ENCODE peak calls at places on chromosomes 7 and 10, in four cellular contexts. E is neural progenitor cell, Q is fibroblast of lung, Y is cardiac muscle cell. A is an unnamed sample. For H3K4me1, the result is how much of the 10 kb centered on the place peaks cover.

GRCh38 chr10:6146921-6147320 is 55.8 kb upstream of the PFKFB3 start:
- DNase-seq in E (no peak), Q (no peak), Y (no peak), A (no peak)

GRCh38 chr10:129968937-129969527 is 5.0 kb upstream of the EBF3 start:
- DNase-seq in E (peak), Q (no peak), Y (peak), A (no peak)

GRCh38 chr7:131537581-131537980 is 18.8 kb downstream of the PODXL start:
- DNase-seq in E (no peak), Q (no peak), Y (no peak), A (no peak)

GRCh38 chr7:37230221-37230620 is 218.4 kb downstream of the ELMO1 start:
- DNase-seq in E (no peak), Q (no peak), Y (no peak), A (no peak)

GRCh38 chr7:132590162-132590561 is 13.9 kb upstream of the PLXNA4 start:
- DNase-seq in E (peak), Q (no peak), Y (no peak), A (no peak)

GRCh38 chr7:13050703-13051102 is 363.3 kb downstream of the ARL4A start:
- DNase-seq in E (no peak), Q (peak), Y (no peak), A (no peak)

GRCh38 chr10:93465806-93466675 is 16.1 kb downstream of the MYOF start:
- DNase-seq in E (no peak), Q (peak), Y (no peak), A (peak)

GRCh38 chr7:105662998-105663397 is 81.7 kb upstream of the EFCAB10 start:
- DNase-seq in E (no peak), Q (no peak), Y (no peak), A (no peak)

GRCh38 chr7:112982441-112983063 is 104.1 kb downstream of the GPR85 start:
- DNase-seq in E (no peak), Q (no peak), Y (no peak), A (no peak)

GRCh38 chr7:16416289-16417282 is 4.8 kb downstream of the CRPPA start:
- DNase-seq in E (no peak), Q (peak), Y (no peak), A (no peak)

GRCh38 chr10:93746844-93747284 is 10.9 kb upstream of the LGI1 start:
- DNase-seq in E (peak), Q (peak), Y (no peak), A (no peak)

GRCh38 chr10:19570143-19570542 is 246.1 kb upstream of the PLXDC2 start:
- DNase-seq in E (no peak), Q (peak), Y (no peak), A (no peak)

GRCh38 chr10:75071164-75071489 is 40.3 kb upstream of the SAMD8 start:
- DNase-seq in E (no peak), Q (peak), Y (peak), A (no peak)

GRCh38 chr7:31875424-31875823 is 188.4 kb downstream of the PPP1R17 start:
- DNase-seq in E (no peak), Q (no peak), Y (no peak), A (no peak)

GRCh38 chr7:42189535-42189934 is 47.5 kb downstream of the GLI3 start:
- DNase-seq in E (no peak), Q (peak), Y (no peak), A (no peak)

GRCh38 chr10:5466451-5466996 is 32.8 kb downstream of the CALML5 start:
- DNase-seq in E (peak), Q (peak), Y (peak), A (peak)

GRCh38 chr7:117666019-117666418 is 186.2 kb downstream of the CFTR start:
- DNase-seq in E (no peak), Q (peak), Y (no peak), A (no peak)

GRCh38 chr7:115679976-115680375 is 350.6 kb downstream of the TFEC start:
- DNase-seq in E (peak), Q (peak), Y (peak), A (no peak)

GRCh38 chr10:20492447-20492846 is 404.7 kb downstream of the NEBL start:
- DNase-seq in E (peak), Q (peak), Y (peak), A (no peak)

GRCh38 chr10:29839826-29840515 is 205.2 kb upstream of the SVIL start:
- DNase-seq in E (no peak), Q (no peak), Y (no peak), A (no peak)

GRCh38 chr7:132402751-132403245 is 173.5 kb downstream of the PLXNA4 start:
- DNase-seq in E (no peak), Q (no peak), Y (no peak), A (no peak)

GRCh38 chr7:108190891-108191290 is 60.7 kb upstream of the LAMB4 start:
- DNase-seq in E (no peak), Q (peak), Y (no peak), A (no peak)

GRCh38 chr10:130500251-130501000 is 364.2 kb downstream of the GLRX3 start:
- DNase-seq in E (no peak), Q (no peak), Y (no peak), A (no peak)

GRCh38 chr10:79403441-79404230 is 41.8 kb downstream of the ZCCHC24 start:
- DNase-seq in E (peak), Q (no peak), Y (no peak), A (peak)

GRCh38 chr10:79404231-79404609 is 41.2 kb downstream of the ZCCHC24 start:
- DNase-seq in E (peak), Q (peak), Y (peak), A (peak)

GRCh38 chr10:79401015-79401921 is 44.2 kb downstream of the ZCCHC24 start:
- DNase-seq in E (no peak), Q (peak), Y (no peak), A (no peak)

GRCh38 chr10:79402625-79402946 is 42.8 kb downstream of the ZCCHC24 start:
- DNase-seq in E (no peak), Q (no peak), Y (no peak), A (no peak)

GRCh38 chr10:79402951-79403350 is 42.5 kb downstream of the ZCCHC24 start:
- DNase-seq in E (no peak), Q (no peak), Y (no peak), A (no peak)
- H3K4me1 ChIP-seq in E (under half), Q (half or more), Y (half or more), A (under half)

GRCh38 chr10:86711957-86712708 is 43.8 kb downstream of the LDB3 start:
- DNase-seq in E (peak), Q (peak), Y (no peak), A (no peak)

GRCh38 chr10:86709786-86710185 is 41.5 kb downstream of the LDB3 start:
- DNase-seq in E (no peak), Q (no peak), Y (no peak), A (no peak)

GRCh38 chr10:86708783-86709778 is 40.8 kb downstream of the LDB3 start:
- DNase-seq in E (no peak), Q (no peak), Y (no peak), A (no peak)

GRCh38 chr10:86711237-86711956 is 43.1 kb downstream of the LDB3 start:
- DNase-seq in E (peak), Q (peak), Y (peak), A (peak)

DNA sequence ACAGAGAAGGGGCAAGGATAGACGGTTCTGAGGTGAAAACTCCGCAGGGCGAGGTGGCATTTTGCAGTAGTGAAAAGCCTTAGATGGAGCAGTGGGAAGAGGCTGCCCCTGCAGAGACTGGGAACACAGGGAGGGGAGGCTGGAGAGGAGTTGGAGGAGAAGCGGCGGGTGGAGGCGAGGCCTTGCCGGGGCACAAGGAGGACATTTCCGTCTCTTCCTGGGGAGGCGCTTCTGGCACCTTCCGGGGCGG is 42.6 kb downstream of the LDB3 start:
- DNase-seq in E (no peak), Q (no peak), Y (no peak), A (no peak)
- TF ChIP-seq CTCF in E (no peak), Q (no peak), Y (no peak), A (no peak)

GRCh38 chr7:103073989-103074518 is 542 bp downstream of the FBXL13 start:
- DNase-seq in E (peak), Q (no peak), Y (no peak), A (no peak)
- H3K4me3 ChIP-seq in E (peak), Q (peak), Y (peak), A (peak)

GRCh38 chr10:79084012-79084971 is 15.5 kb downstream of the ZMIZ1 start:
- DNase-seq in E (no peak), Q (peak), Y (no peak), A (peak)
- H3K4me1 ChIP-seq in E (under half), Q (half or more), Y (half or more), A (under half)

DNA sequence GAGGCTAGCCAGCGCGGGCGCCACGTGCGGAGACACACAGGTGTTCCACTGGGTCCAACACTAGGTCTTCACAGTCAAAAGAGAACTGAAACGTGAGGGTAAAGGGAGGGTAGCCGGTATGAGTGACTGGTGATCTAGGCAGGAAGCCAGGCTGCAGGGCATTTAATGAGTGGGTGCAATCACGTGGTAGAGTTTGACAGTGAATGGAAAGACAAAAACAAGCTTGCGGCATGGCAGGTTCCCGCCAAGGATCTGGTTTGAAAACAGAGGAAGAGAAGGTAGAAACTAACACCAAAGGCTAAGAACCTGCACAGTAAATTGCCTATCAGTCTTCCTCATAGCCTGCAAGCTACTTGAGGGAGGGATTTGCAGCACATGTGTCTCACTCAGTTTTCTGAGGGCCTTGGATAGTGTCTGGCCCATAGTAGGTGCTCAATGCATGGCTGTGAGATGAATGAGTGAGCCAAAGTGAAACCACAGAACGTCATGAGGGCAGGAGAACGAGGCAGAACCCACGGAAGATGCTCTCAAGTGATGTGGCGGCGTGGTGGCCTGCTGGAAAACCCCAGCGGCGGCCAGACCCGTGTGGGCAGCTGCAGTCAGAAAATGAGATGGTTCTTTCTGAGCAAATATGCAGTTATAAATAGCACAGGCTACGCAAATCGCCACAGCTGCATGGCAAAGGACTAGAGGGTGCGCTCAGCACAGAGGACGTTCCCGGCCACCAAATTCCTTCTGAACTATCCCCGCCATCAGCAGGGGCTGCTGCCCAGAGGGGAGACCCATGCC is 183.6 kb upstream of the NFE2L3 start:
- DNase-seq in E (no peak), Q (no peak), Y (no peak), A (peak)
- TF ChIP-seq CTCF in E (no peak), Q (no peak), Y (no peak), A (no peak)

DNA sequence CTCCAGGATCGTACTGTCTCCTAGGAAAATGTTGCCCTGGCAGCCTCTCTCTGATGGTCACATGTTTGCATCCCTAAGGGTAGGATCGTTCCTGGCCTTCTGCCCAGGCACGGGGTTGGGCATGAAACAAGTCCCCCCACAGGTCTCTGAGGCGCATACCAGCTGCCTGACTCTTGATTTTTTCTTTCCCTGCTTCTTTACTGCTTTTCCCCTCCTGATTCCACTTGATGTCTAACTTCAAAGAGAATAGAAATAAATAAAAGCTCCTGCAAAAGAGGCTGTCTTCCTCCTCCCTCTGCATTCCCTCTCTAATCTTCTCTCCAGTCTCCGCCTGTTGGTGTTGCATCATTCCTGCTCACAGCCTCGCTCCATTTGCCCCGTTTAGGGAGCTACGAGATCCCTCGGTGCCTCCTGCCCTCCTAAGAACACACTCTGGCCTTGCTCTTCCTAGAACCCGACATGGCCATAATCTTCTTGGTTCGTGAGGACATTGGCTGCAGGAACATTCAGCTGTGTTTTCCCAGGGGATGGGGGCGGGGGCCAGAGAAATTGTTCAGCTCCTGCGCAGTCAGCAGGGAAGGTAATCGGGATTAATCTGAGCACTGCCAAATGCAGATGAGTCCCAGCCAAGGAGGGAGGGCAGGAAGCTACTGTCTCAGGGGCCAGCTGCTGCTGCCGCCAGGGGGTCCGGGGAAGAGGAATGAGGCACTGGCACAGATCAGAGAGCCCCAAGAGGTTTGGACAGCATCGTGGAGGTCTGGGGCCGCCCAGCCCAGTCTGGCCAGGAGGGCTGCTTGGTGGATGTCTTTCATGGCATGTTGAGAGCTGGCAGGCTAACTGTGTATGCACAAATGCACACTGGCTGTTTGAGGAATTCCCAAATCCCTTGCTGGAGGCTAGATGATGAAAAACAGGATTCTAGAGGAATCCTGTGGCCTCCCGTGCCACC is 26.1 kb downstream of the LEP start:
- DNase-seq in E (peak), Q (peak), Y (peak), A (no peak)
- H3K4me3 ChIP-seq in E (peak), Q (peak), Y (no peak), A (no peak)

GRCh38 chr10:52332815-52333214 is 18.7 kb downstream of the DKK1 start:
- DNase-seq in E (no peak), Q (no peak), Y (no peak), A (no peak)
- H3K4me1 ChIP-seq in E (under half), Q (under half), Y (under half), A (under half)

DNA sequence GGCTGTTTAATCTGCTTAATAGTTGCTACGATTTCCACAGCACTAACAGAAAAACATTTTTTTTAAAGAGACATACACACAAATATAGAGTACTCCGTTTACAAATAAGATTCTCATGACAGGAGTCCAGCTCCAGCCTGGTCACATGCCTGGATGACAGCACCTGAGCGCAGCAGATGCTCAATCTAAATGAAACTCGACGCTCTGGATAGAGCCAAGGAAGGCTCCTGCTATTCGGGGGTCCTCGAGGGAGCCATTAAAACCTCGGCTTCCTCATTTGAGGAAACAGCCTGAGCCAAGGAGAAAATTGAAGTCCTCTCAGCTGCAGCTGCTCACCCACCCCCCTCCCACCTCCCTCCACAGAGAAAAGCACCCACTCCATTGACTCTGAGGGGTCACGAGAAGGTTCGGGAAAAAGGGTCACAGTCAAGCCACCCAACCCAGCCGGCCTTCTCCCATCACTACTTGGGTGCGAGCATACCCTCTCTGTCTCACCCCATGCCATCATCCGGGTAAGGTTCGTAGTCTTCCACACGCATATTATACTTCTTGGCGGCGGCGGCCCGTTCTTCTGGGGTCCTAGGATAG is 692 bp downstream of the NDUFB8 start:
- DNase-seq in E (peak), Q (no peak), Y (no peak), A (no peak)
- TF ChIP-seq CTCF in E (no peak), Q (no peak), Y (no peak), A (no peak)

DNA sequence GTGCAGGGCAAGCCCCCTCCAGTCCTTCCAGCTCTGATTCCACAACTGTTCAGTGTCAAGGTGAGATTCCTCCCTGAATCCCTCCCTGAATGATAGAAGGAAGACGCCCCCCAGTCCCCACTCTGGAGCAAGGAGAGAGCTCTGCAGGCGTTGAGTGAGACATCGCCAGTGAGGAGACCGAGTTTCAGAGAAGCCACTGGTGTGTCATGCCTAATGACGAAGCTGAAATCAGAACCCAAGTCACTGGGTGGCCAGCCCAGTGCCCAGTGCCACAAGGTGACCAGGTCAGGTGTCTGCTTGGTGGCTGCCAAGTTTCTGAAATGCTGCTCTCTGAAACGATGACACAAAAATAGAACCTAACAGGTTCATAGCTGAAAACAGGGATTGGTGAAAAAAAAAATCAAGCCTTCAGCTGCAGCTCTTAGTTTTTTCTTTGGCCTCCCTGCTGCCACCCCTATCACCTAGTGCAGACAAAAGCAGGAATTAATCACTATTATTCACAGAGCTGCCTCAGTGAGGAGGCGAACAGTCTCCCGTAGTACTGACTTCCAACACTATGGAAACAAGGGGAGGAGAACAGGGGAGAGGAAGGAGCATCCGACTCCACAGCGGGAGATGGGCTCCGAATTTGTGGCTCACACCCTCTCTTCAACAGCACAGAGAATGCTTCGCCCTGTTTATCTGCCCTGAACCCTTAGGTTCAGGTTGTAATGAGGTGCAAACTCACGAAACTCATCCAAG is 153.5 kb downstream of the ARHGAP12 start:
- DNase-seq in E (peak), Q (no peak), Y (no peak), A (no peak)
- H3K4me3 ChIP-seq in E (no peak), Q (no peak), Y (no peak), A (no peak)

GRCh38 chr10:100744980-100745881 is at the start of gene PAX2:
- DNase-seq in E (peak), Q (no peak), Y (no peak), A (no peak)

GRCh38 chr10:100744136-100744979 is 1.0 kb upstream of the PAX2 start:
- DNase-seq in E (peak), Q (no peak), Y (no peak), A (no peak)

GRCh38 chr10:100746413-100746931 is 1.1 kb downstream of the PAX2 start:
- DNase-seq in E (no peak), Q (no peak), Y (no peak), A (no peak)

GRCh38 chr10:100747061-100747825 is 1.9 kb downstream of the PAX2 start:
- DNase-seq in E (peak), Q (no peak), Y (no peak), A (no peak)

DNA sequence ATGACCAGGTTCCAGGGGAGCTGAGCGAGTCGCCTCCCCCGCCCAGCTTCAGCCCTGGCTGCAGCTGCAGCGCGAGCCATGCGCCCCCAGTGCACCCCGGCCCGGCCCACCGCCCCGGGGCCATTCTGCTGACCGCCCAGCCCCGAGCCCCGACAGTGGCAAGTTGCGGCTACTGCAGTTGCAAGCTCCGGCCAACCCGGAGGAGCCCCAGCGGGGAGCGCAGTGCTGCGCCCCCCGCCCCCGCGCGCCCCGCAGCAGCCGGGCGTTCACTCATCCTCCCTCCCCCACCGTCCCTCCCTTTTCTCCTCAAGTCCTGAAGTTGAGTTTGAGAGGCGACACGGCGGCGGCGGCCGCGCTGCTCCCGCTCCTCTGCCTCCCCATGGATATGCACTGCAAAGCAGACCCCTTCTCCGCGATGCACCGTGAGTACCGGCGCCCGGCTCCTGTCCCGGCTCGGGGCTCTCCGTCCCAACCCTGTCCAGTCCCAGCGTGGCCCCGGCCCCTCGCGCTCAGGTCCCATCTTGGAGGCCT is 565 bp downstream of the PAX2 start:
- DNase-seq in E (peak), Q (no peak), Y (no peak), A (no peak)
- H3K4me1 ChIP-seq in E (half or more), Q (under half), Y (under half), A (under half)

A was measured in Peyer's patch.